ENCODE peak calls at places on chromosomes 4 and X, in six cellular contexts. O, B, Q, V, H and T are unnamed samples.

GRCh38 chr4:2249526-2249991 is 7.6 kb upstream of the HAUS3 start:
- DNase-seq in H (no peak), V (no peak), Q (no peak), B (no peak), O (peak; percentile 2), T (no peak)

GRCh38 chr4:34512631-34513030 is 1731.7 kb downstream of the ARAP2 start:
- DNase-seq in H (no peak), V (no peak), Q (no peak), B (no peak), O (no peak), T (no peak)

GRCh38 chr4:15920723-15921591 is 17.6 kb downstream of the FGFBP1 start:
- DNase-seq in H (peak; percentile 84), V (peak; percentile 84), O (peak; percentile 54), Q (no peak), B (peak; percentile 95), T (peak; percentile 87)

GRCh38 chrX:54492340-54492739 is 3.7 kb downstream of the FGD1 start:
- DNase-seq in B (no peak), Q (no peak), O (no peak), H (peak; percentile 80), V (no peak), T (no peak)

GRCh38 chr4:139455187-139455586 is 1.3 kb downstream of the RAB33B start:
- DNase-seq in V (no peak), H (no peak), O (no peak), Q (no peak), B (no peak), T (no peak)

GRCh38 chrX:7706032-7706431 is 136.9 kb upstream of the VCX start:
- DNase-seq in V (no peak), H (no peak), Q (no peak), B (no peak), O (no peak), T (no peak)

GRCh38 chr4:26217961-26218676 is 102.7 kb upstream of the RBPJ start:
- DNase-seq in B (no peak), O (no peak), H (no peak), V (no peak), Q (peak; percentile 66), T (no peak)

GRCh38 chr4:33746979-33747378 is 2497.3 kb downstream of the ARAP2 start:
- DNase-seq in Q (no peak), O (no peak), V (no peak), B (no peak), H (no peak), T (no peak)

GRCh38 chr4:169618286-169618685 is 2.1 kb upstream of the CLCN3 start:
- DNase-seq in Q (no peak), B (no peak), H (no peak), V (no peak), O (no peak), T (no peak)

GRCh38 chr4:16591867-16592266 is 306.6 kb downstream of the LDB2 start:
- DNase-seq in O (peak; percentile 19), H (no peak), Q (no peak), V (no peak), B (no peak), T (no peak)

GRCh38 chr4:8205749-8206611 is 6.9 kb downstream of the SH3TC1 start:
- DNase-seq in Q (peak; percentile 63), B (no peak), V (no peak), H (no peak), O (no peak), T (no peak)

GRCh38 chr4:24896977-24897376 is 15.9 kb downstream of the CCDC149 start:
- DNase-seq in O (no peak), Q (no peak), H (no peak), B (no peak), V (no peak), T (no peak)

GRCh38 chrX:25020391-25021131 is 4.8 kb upstream of the ARX start:
- DNase-seq in B (no peak), Q (no peak), O (peak; percentile 66), V (no peak), H (no peak), T (no peak)

GRCh38 chrX:2385224-2385623 is 115.6 kb downstream of the DHRSX start:
- DNase-seq in B (peak; percentile 37), H (no peak), V (no peak), Q (no peak), O (no peak), T (no peak)

GRCh38 chrX:133921764-133922389 is 63.5 kb downstream of the GPC3 start:
- DNase-seq in V (peak; percentile 33), Q (no peak), H (peak; percentile 22), O (peak; percentile 28), B (no peak), T (no peak)

GRCh38 chr4:127783026-127783769 is 1.1 kb downstream of the HSPA4L start:
- DNase-seq in B (no peak), H (peak; percentile 92), Q (peak; percentile 48), V (peak; percentile 50), O (peak; percentile 64), T (peak; percentile 82)

GRCh38 chr4:90127706-90128345 is 632 bp downstream of the CCSER1 start:
- DNase-seq in H (no peak), Q (no peak), V (peak; percentile 28), O (peak; percentile 63), B (no peak), T (no peak)

GRCh38 chr4:79364048-79364447 is 38.2 kb upstream of the NAA11 start:
- DNase-seq in H (no peak), O (no peak), Q (no peak), B (no peak), V (no peak), T (no peak)

GRCh38 chrX:39149761-39150160 is 348.5 kb downstream of the MID1IP1 start:
- DNase-seq in O (peak; percentile 80), H (peak; percentile 62), Q (peak; percentile 43), V (peak; percentile 65), B (peak; percentile 4), T (no peak)

GRCh38 chr4:166195101-166195500 is 322.1 kb downstream of the TLL1 start:
- DNase-seq in O (no peak), H (no peak), B (no peak), V (no peak), Q (no peak), T (no peak)

GRCh38 chrX:65575024-65575423 is 40.4 kb upstream of the LAS1L start:
- DNase-seq in H (no peak), B (no peak), Q (no peak), V (no peak), O (no peak), T (no peak)

GRCh38 chr4:168483786-168484185 is 3.5 kb upstream of the DDX60L start:
- DNase-seq in V (no peak), H (no peak), B (no peak), O (no peak), Q (no peak), T (peak; percentile 39)

GRCh38 chrX:133290076-133290475 is 71.9 kb upstream of the TFDP3 start:
- DNase-seq in B (no peak), Q (no peak), O (no peak), H (no peak), V (no peak), T (no peak)

GRCh38 chr4:181968371-181968770 is 274.8 kb upstream of the TENM3 start:
- DNase-seq in V (no peak), O (no peak), H (no peak), B (peak; percentile 44), Q (no peak), T (no peak)

GRCh38 chr4:179145746-179146530 is 1703.7 kb upstream of the AGA start:
- DNase-seq in Q (no peak), V (no peak), O (no peak), B (peak; percentile 3), H (no peak), T (no peak)

GRCh38 chrX:40132751-40133150 is 35.0 kb upstream of the BCOR start:
- DNase-seq in Q (no peak), B (no peak), O (peak; percentile 66), V (peak; percentile 65), H (peak; percentile 89), T (peak; percentile 64)

GRCh38 chr4:56655627-56656345 is 25.3 kb downstream of the HOPX start:
- DNase-seq in O (peak; percentile 31), H (no peak), B (no peak), V (no peak), Q (no peak), T (no peak)

GRCh38 chr4:119730644-119730995 is 102.0 kb upstream of the PDE5A start:
- DNase-seq in Q (no peak), O (no peak), H (no peak), B (no peak), V (no peak), T (no peak)

GRCh38 chr4:422587-422986 is 76.4 kb downstream of the ZNF721 start:
- DNase-seq in O (no peak), Q (no peak), V (no peak), B (no peak), H (no peak), T (no peak)

DNA sequence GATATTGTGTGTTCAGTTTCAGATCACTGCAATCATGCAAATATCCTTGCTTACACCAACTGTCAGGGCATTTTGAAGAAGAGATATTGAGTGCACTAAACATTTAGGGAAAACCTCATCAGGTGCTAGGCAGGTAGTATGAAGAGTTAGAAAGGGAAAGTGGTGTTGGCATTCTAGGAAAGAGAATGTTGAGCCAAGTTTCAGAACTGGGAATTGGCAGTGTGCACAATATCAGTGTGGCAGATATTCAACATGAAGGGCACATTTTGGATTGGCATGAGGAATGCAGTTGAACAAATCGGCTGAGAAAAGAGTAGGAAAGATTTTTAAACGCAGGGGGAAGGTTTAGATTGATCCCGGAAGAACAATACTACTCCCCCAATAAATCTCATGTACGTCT is 43.4 kb upstream of the SMAD1 start:
- DNase-seq in Q (no peak), V (no peak), O (no peak), B (no peak), H (no peak), T (no peak)
- H3K4me3 ChIP-seq in Q (no peak overlapping the region), V (no peak overlapping the region), O (no peak overlapping the region), B (no peak overlapping the region), H (no peak overlapping the region), T (no peak overlapping the region)

GRCh38 chr4:4874254-4874653 is 14.8 kb downstream of the MSX1 start:
- DNase-seq in H (no peak), O (no peak), B (no peak), V (no peak), Q (no peak), T (no peak)

GRCh38 chr4:4870493-4871266 is 11.2 kb downstream of the MSX1 start:
- DNase-seq in O (no peak), Q (no peak), V (no peak), B (no peak), H (no peak), T (no peak)

GRCh38 chr4:4869731-4870483 is 10.4 kb downstream of the MSX1 start:
- DNase-seq in Q (no peak), H (no peak), V (no peak), B (no peak), O (no peak), T (no peak)

GRCh38 chr4:4871267-4872147 is 12.0 kb downstream of the MSX1 start:
- DNase-seq in V (no peak), O (no peak), B (no peak), Q (no peak), H (no peak), T (no peak)

GRCh38 chr4:4872148-4872903 is 12.9 kb downstream of the MSX1 start:
- DNase-seq in O (peak; percentile 42), V (no peak), B (no peak), H (no peak), Q (no peak), T (no peak)
- TF ChIP-seq CTCF in O (no peak), V (no peak), B (no peak), H (no peak), Q (no peak), T (no peak)

GRCh38 chrX:26253526-26253925 is 37.6 kb downstream of the MAGEB5 start:
- DNase-seq in H (no peak), V (no peak), B (no peak), Q (no peak), O (no peak), T (no peak)
- H3K27me3 ChIP-seq in H (peaks cover 6% of the 10 kb centered on the region), V (no peaks in the 10 kb centered on the region), B (no peaks in the 10 kb centered on the region), Q (no peaks in the 10 kb centered on the region), O (no peaks in the 10 kb centered on the region), T (no peaks in the 10 kb centered on the region)

GRCh38 chrX:73215263-73215662 is 612 bp upstream of the NAP1L2 start:
- DNase-seq in Q (no peak), B (no peak), O (no peak), H (no peak), V (no peak), T (no peak)
- H3K4me3 ChIP-seq in Q (no peak overlapping the region), B (no peak overlapping the region), O (peak overlapping the region; percentile 40), H (no peak overlapping the region), V (no peak overlapping the region), T (peak overlapping the region; percentile 35)